ENCODE peak calls at places on chromosome 3, in eight cellular contexts. N, A, Z, D, W, S, H and V are unnamed samples.

GRCh38 chr3:153958635-153959320 is 162.4 kb upstream of the ARHGEF26 start:
- DNase-seq in N (no peak), A (no peak), Z (no peak), D (no peak), W (no peak), S (no peak), H (no peak), V (no peak)

GRCh38 chr3:185270262-185270955 is 16.6 kb upstream of the EHHADH start:
- DNase-seq in N (no peak), A (peak; percentile 26), Z (no peak), D (peak; percentile 55), W (no peak), S (no peak), H (peak; percentile 40), V (no peak)

GRCh38 chr3:146218880-146219866 is 31.7 kb downstream of the PLSCR4 start:
- DNase-seq in N (no peak), A (peak; percentile 26), Z (no peak), D (peak; percentile 14), W (no peak), S (peak; percentile 23), H (peak; percentile 40), V (peak; percentile 32)

GRCh38 chr3:157310329-157311065 is 126.2 kb upstream of the PTX3 start:
- DNase-seq in N (no peak), A (no peak), Z (no peak), D (no peak), W (no peak), S (no peak), H (peak; percentile 4), V (no peak)

GRCh38 chr3:46440531-46441294 is 24.0 kb downstream of the LTF start:
- DNase-seq in N (no peak), A (peak; percentile 21), Z (no peak), D (no peak), W (no peak), S (no peak), H (no peak), V (no peak)

GRCh38 chr3:47035645-47036044 is 56.2 kb downstream of the NBEAL2 start:
- DNase-seq in N (no peak), A (no peak), Z (no peak), D (no peak), W (no peak), S (no peak), H (no peak), V (no peak)

GRCh38 chr3:13275376-13276005 is 144.6 kb downstream of the NUP210 start:
- DNase-seq in N (peak; percentile 50), A (no peak), Z (no peak), D (no peak), W (no peak), S (no peak), H (no peak), V (no peak)

GRCh38 chr3:107838196-107838595 is 252.6 kb downstream of the CD47 start:
- DNase-seq in N (no peak), A (no peak), Z (no peak), D (no peak), W (no peak), S (no peak), H (no peak), V (no peak)

GRCh38 chr3:72060447-72061034 is 275.6 kb upstream of the PROK2 start:
- DNase-seq in N (no peak), A (no peak), Z (no peak), D (no peak), W (no peak), S (no peak), H (no peak), V (no peak)

GRCh38 chr3:55486101-55486856 is 827 bp downstream of the WNT5A start:
- DNase-seq in N (peak; percentile 81), A (peak; percentile 46), Z (peak; percentile 78), D (no peak), W (no peak), S (peak; percentile 79), H (no peak), V (peak; percentile 63)

GRCh38 chr3:71753716-71754609 is at the start of gene GPR27:
- DNase-seq in N (no peak), A (no peak), Z (no peak), D (no peak), W (no peak), S (peak; percentile 8), H (peak; percentile 59), V (no peak)

GRCh38 chr3:170528731-170529130 is 57.1 kb downstream of the SLC7A14 start:
- DNase-seq in N (no peak), A (no peak), Z (no peak), D (no peak), W (no peak), S (no peak), H (no peak), V (no peak)

GRCh38 chr3:172156309-172156998 is 117.1 kb downstream of the FNDC3B start:
- DNase-seq in N (no peak), A (no peak), Z (peak; percentile 85), D (no peak), W (no peak), S (no peak), H (peak; percentile 42), V (peak; percentile 85)

DNA sequence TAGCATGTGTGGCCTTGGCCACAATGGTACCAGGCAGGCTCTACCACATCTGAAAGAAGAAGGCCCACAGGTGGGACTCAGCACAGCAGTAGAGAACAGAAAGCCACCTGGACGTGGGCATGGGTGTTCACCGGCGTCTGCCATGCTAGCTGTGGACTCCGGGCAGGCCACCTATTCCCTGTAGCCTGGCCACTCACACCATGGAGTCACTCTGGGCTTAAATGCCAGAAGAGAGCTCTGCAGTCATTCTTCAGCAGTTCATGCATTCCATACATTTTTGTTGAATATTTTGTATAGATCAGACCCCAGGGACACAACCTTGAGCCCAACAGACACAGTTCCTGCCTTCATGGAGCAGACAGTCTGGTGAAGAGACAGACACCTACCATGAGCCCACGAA is 138.6 kb downstream of the SRGAP3 start:
- DNase-seq in N (no peak), A (no peak), Z (no peak), D (no peak), W (no peak), S (no peak), H (no peak), V (no peak)
- TF ChIP-seq EP300 in N (no peak), A (no peak), Z (no peak), D (no peak), W (no peak), S (no peak), H (no peak), V (no peak)

GRCh38 chr3:134666466-134666865 is 15.6 kb upstream of the KY start:
- DNase-seq in N (no peak), A (no peak), Z (no peak), D (no peak), W (no peak), S (no peak), H (no peak), V (no peak)

GRCh38 chr3:134667461-134667860 is 16.6 kb upstream of the KY start:
- DNase-seq in N (no peak), A (no peak), Z (no peak), D (no peak), W (no peak), S (no peak), H (no peak), V (no peak)

GRCh38 chr3:134667956-134668355 is 17.1 kb upstream of the KY start:
- DNase-seq in N (no peak), A (no peak), Z (no peak), D (no peak), W (no peak), S (no peak), H (no peak), V (no peak)

GRCh38 chr3:134666052-134666451 is 15.2 kb upstream of the KY start:
- DNase-seq in N (no peak), A (no peak), Z (no peak), D (no peak), W (no peak), S (no peak), H (no peak), V (no peak)

GRCh38 chr3:134666885-134667284 is 16.1 kb upstream of the KY start:
- DNase-seq in N (no peak), A (no peak), Z (no peak), D (no peak), W (no peak), S (no peak), H (no peak), V (no peak)
- H3K27ac ChIP-seq in N (no peak overlapping the region), A (no peak overlapping the region), Z (no peak overlapping the region), D (no peak overlapping the region), W (no peak overlapping the region), S (no peak overlapping the region), H (no peak overlapping the region), V (no peak overlapping the region)

DNA sequence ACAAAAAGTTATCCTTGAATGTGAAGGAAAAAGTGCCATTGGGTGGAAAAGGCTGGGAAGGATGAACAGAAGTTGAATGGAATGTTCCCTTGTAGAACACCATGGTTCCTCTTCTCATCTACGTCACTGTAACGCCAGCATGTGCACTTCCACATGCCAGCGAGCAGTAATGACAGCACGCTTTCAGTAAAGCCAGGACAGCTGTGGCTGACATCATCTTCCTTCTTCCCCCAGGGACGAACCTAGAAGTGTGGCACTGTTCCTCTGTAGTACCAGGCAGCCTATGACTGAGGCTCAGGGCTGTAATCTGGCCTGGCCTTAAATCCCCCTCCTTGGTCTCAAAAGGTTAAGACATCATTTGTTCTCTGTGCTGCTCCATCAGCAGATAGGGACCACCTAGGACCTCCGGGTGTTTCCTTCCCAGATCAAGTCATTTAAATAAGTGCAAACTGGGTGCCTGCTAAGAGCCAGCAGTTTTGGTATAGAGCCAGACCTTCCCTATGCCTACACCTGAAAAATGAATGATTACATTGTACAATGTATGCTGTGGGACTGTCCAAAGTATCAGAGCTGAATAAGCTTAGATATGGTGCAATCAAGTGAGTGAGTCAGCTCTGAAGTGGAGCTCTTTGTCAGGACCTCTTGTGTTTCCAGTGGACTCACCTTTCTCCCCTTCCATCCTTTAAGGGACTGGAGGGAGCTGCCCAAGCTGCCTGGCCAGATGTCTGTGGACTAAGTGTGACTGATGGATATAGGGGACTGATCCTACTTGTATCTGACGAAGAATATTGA is 5.6 kb upstream of the SRPRB start:
- DNase-seq in N (no peak), A (no peak), Z (peak; percentile 42), D (no peak), W (no peak), S (no peak), H (peak; percentile 7), V (no peak)
- TF ChIP-seq EP300 in N (no peak), A (no peak), Z (no peak), D (no peak), W (no peak), S (no peak), H (no peak), V (no peak)

GRCh38 chr3:8366214-8366613 is 135.4 kb upstream of the LMCD1 start:
- DNase-seq in N (no peak), A (no peak), Z (no peak), D (no peak), W (no peak), S (no peak), H (no peak), V (no peak)
- H3K27ac ChIP-seq in N (no peak overlapping the region), A (no peak overlapping the region), Z (no peak overlapping the region), D (no peak overlapping the region), W (no peak overlapping the region), S (no peak overlapping the region), H (no peak overlapping the region), V (no peak overlapping the region)

GRCh38 chr3:197432407-197433127 is 123.2 kb downstream of the BDH1 start:
- DNase-seq in N (no peak), A (no peak), Z (no peak), D (no peak), W (no peak), S (no peak), H (no peak), V (peak; percentile 56)
- TF ChIP-seq EP300 in N (no peak), A (no peak), Z (no peak), D (peak; percentile 52), W (no peak), S (no peak), H (no peak), V (no peak)

GRCh38 chr3:197746214-197746613 is 3.5 kb upstream of the FYTTD1 start:
- DNase-seq in N (no peak), A (no peak), Z (no peak), D (no peak), W (no peak), S (no peak), H (no peak), V (no peak)
- H3K27ac ChIP-seq in N (no peak overlapping the region), A (no peak overlapping the region), Z (no peak overlapping the region), D (peak overlapping the region; percentile 35), W (no peak overlapping the region), S (no peak overlapping the region), H (no peak overlapping the region), V (no peak overlapping the region)